ENCODE peak calls at places on chromosomes 2 and 18, in ten cellular contexts. S, H, Q, P, N, E, F, D, U and G are unnamed samples.

GRCh38 chr2:47323009-47323821 is 79.7 kb upstream of the MSH2 start:
- DNase-seq in S (peak), H (peak), Q (peak), P (peak), N (peak), E (peak), F (peak), D (peak), U (peak), G (peak)

GRCh38 chr2:222655406-222655747 is 515 bp downstream of the FARSB start:
- DNase-seq in S (no peak), H (peak), Q (no peak), P (no peak), N (peak), E (no peak), F (no peak), D (peak), U (no peak), G (peak)

GRCh38 chr2:104378853-104379374 is 475.0 kb upstream of the POU3F3 start:
- DNase-seq in S (no peak), H (no peak), Q (peak), P (no peak), N (peak), E (peak), F (peak), D (peak), U (no peak), G (peak)

GRCh38 chr2:181183878-181184553 is 203.6 kb downstream of the UBE2E3 start:
- DNase-seq in S (no peak), H (no peak), Q (no peak), P (no peak), N (no peak), E (no peak), F (no peak), D (no peak), U (no peak), G (peak)

GRCh38 chr2:23636412-23636811 is 251.4 kb downstream of the KLHL29 start:
- DNase-seq in S (no peak), H (peak), Q (no peak), P (no peak), N (no peak), E (no peak), F (peak), D (no peak), U (no peak), G (peak)

GRCh38 chr2:191376981-191377629 is 131.9 kb downstream of the MYO1B start:
- DNase-seq in S (no peak), H (peak), Q (peak), P (peak), N (peak), E (no peak), F (peak), D (peak), U (no peak), G (peak)

GRCh38 chr2:105376010-105376409 is 22.8 kb downstream of the FHL2 start:
- DNase-seq in S (no peak), H (no peak), Q (no peak), P (no peak), N (no peak), E (no peak), F (no peak), D (no peak), U (no peak), G (no peak)

GRCh38 chr18:6543330-6543908 is 128.7 kb upstream of the L3MBTL4 start:
- DNase-seq in S (no peak), H (peak), Q (no peak), P (no peak), N (peak), E (no peak), F (no peak), D (peak), U (no peak), G (peak)

GRCh38 chr2:99285521-99285920 is 15.5 kb downstream of the LYG1 start:
- DNase-seq in S (no peak), H (no peak), Q (no peak), P (no peak), N (peak), E (no peak), F (no peak), D (no peak), U (no peak), G (no peak)

GRCh38 chr18:47606526-47606925 is 323.9 kb downstream of the SMAD2 start:
- DNase-seq in S (no peak), H (no peak), Q (no peak), P (no peak), N (no peak), E (no peak), F (no peak), D (no peak), U (no peak), G (no peak)

GRCh38 chr2:190765386-190766173 is 115.0 kb upstream of the GLS start:
- DNase-seq in S (no peak), H (peak), Q (no peak), P (no peak), N (peak), E (no peak), F (no peak), D (no peak), U (no peak), G (peak)

GRCh38 chr2:175806570-175806969 is 195.5 kb downstream of the LNPK start:
- DNase-seq in S (no peak), H (no peak), Q (no peak), P (no peak), N (no peak), E (no peak), F (no peak), D (no peak), U (no peak), G (no peak)

GRCh38 chr18:38526922-38527321 is 961.3 kb upstream of the CELF4 start:
- DNase-seq in S (no peak), H (no peak), Q (no peak), P (no peak), N (no peak), E (no peak), F (no peak), D (no peak), U (no peak), G (no peak)

GRCh38 chr2:53095664-53096063 is 671.9 kb upstream of the CHAC2 start:
- DNase-seq in S (no peak), H (no peak), Q (no peak), P (no peak), N (no peak), E (no peak), F (no peak), D (no peak), U (no peak), G (no peak)

GRCh38 chr2:127103243-127104165 is 3.5 kb downstream of the BIN1 start:
- DNase-seq in S (no peak), H (no peak), Q (peak), P (no peak), N (no peak), E (no peak), F (no peak), D (peak), U (no peak), G (no peak)

GRCh38 chr2:197777823-197778407 is 7.2 kb downstream of the BOLL start:
- DNase-seq in S (no peak), H (peak), Q (no peak), P (no peak), N (peak), E (peak), F (no peak), D (peak), U (no peak), G (peak)

GRCh38 chr18:79531386-79531785 is 135.7 kb downstream of the NFATC1 start:
- DNase-seq in S (no peak), H (no peak), Q (no peak), P (peak), N (no peak), E (no peak), F (no peak), D (no peak), U (no peak), G (no peak)

GRCh38 chr2:233816334-233816733 is 38.0 kb downstream of the HJURP start:
- DNase-seq in S (no peak), H (no peak), Q (no peak), P (no peak), N (no peak), E (no peak), F (no peak), D (no peak), U (no peak), G (no peak)

GRCh38 chr2:239324456-239324855 is 76.4 kb downstream of the HDAC4 start:
- DNase-seq in S (no peak), H (no peak), Q (no peak), P (peak), N (no peak), E (no peak), F (no peak), D (no peak), U (no peak), G (no peak)

GRCh38 chr2:184769038-184769437 is 170.7 kb downstream of the ZNF804A start:
- DNase-seq in S (no peak), H (peak), Q (no peak), P (no peak), N (no peak), E (no peak), F (no peak), D (no peak), U (no peak), G (peak)

GRCh38 chr2:29011650-29012060 is 30.6 kb downstream of the TOGARAM2 start:
- DNase-seq in S (peak), H (no peak), Q (no peak), P (no peak), N (peak), E (peak), F (no peak), D (no peak), U (no peak), G (no peak)

GRCh38 chr2:225599856-225600255 is 200.3 kb downstream of the NYAP2 start:
- DNase-seq in S (no peak), H (no peak), Q (no peak), P (no peak), N (no peak), E (no peak), F (no peak), D (no peak), U (no peak), G (no peak)

GRCh38 chr2:28250006-28250405 is 142.7 kb upstream of the FOSL2 start:
- DNase-seq in S (no peak), H (peak), Q (no peak), P (no peak), N (peak), E (no peak), F (peak), D (peak), U (no peak), G (peak)

GRCh38 chr18:3652380-3653262 is 202.6 kb downstream of the TGIF1 start:
- DNase-seq in S (no peak), H (peak), Q (no peak), P (peak), N (peak), E (no peak), F (peak), D (peak), U (peak), G (peak)

GRCh38 chr18:62631173-62631572 is 84.2 kb upstream of the PHLPP1 start:
- DNase-seq in S (no peak), H (no peak), Q (no peak), P (no peak), N (no peak), E (no peak), F (no peak), D (no peak), U (no peak), G (no peak)

GRCh38 chr18:26322892-26323653 is 96.8 kb downstream of the TAF4B start:
- DNase-seq in S (no peak), H (peak), Q (no peak), P (no peak), N (peak), E (no peak), F (no peak), D (no peak), U (no peak), G (peak)

GRCh38 chr2:218870984-218871344 is 9.7 kb upstream of the WNT10A start:
- DNase-seq in S (no peak), H (no peak), Q (no peak), P (no peak), N (no peak), E (no peak), F (no peak), D (no peak), U (no peak), G (no peak)

GRCh38 chr2:26008851-26009566 is 24.9 kb upstream of the RAB10 start:
- DNase-seq in S (no peak), H (peak), Q (no peak), P (no peak), N (peak), E (no peak), F (no peak), D (peak), U (no peak), G (peak)

GRCh38 chr2:157810037-157810436 is 66.1 kb downstream of the ACVR1 start:
- DNase-seq in S (no peak), H (no peak), Q (no peak), P (no peak), N (no peak), E (no peak), F (no peak), D (no peak), U (no peak), G (no peak)

GRCh38 chr2:96262306-96262705 is 3.5 kb downstream of the TMEM127 start:
- DNase-seq in S (no peak), H (no peak), Q (no peak), P (no peak), N (no peak), E (no peak), F (no peak), D (no peak), U (no peak), G (peak)